ENCODE peak calls at places on chromosomes 4 and X, in five cellular contexts. E, A, Y, N and K are unnamed samples.

GRCh38 chrX:56995271-56995994 is at the start of gene SPIN3:
- DNase-seq in E (peak), A (peak), Y (peak), N (peak), K (no peak)

GRCh38 chr4:681736-682451 is 7.1 kb downstream of the SLC49A3 start:
- DNase-seq in E (peak), A (no peak), Y (no peak), N (peak), K (no peak)

GRCh38 chr4:25523405-25523804 is 132.2 kb upstream of the SLC34A2 start:
- DNase-seq in E (no peak), A (no peak), Y (no peak), N (no peak), K (no peak)

GRCh38 chrX:34918856-34919255 is 23.7 kb upstream of the FAM47B start:
- DNase-seq in E (no peak), A (peak), Y (peak), N (no peak), K (no peak)

GRCh38 chrX:113470166-113470565 is 629.5 kb upstream of the AMOT start:
- DNase-seq in E (no peak), A (no peak), Y (no peak), N (no peak), K (no peak)

GRCh38 chrX:45774961-45775360 is 574.3 kb upstream of the DIPK2B start:
- DNase-seq in E (no peak), A (peak), Y (peak), N (no peak), K (no peak)

GRCh38 chr4:119300072-119300387 is 21.9 kb downstream of the FABP2 start:
- DNase-seq in E (peak), A (peak), Y (peak), N (peak), K (no peak)

GRCh38 chr4:38495481-38495880 is 168.5 kb upstream of the KLF3 start:
- DNase-seq in E (no peak), A (no peak), Y (no peak), N (no peak), K (no peak)

GRCh38 chr4:57442834-57443291 is 332.7 kb upstream of the IGFBP7 start:
- DNase-seq in E (no peak), A (peak), Y (peak), N (no peak), K (no peak)

GRCh38 chr4:121072836-121073362 is 564 bp upstream of the NDNF start:
- DNase-seq in E (no peak), A (no peak), Y (peak), N (peak), K (no peak)

GRCh38 chr4:78876568-78877320 is 62.5 kb downstream of the PAQR3 start:
- DNase-seq in E (no peak), A (peak), Y (no peak), N (no peak), K (no peak)

GRCh38 chr4:95363966-95364365 is 184.8 kb downstream of the UNC5C start:
- DNase-seq in E (no peak), A (no peak), Y (peak), N (no peak), K (no peak)

GRCh38 chr4:5892321-5893012 is 419 bp downstream of the CRMP1 start:
- DNase-seq in E (no peak), A (no peak), Y (no peak), N (no peak), K (no peak)

GRCh38 chrX:119482041-119482440 is 13.8 kb downstream of the SLC25A5 start:
- DNase-seq in E (no peak), A (no peak), Y (no peak), N (no peak), K (no peak)

GRCh38 chrX:154436597-154437397 is at the start of gene GDI1:
- DNase-seq in E (no peak), A (peak), Y (no peak), N (peak), K (no peak)

GRCh38 chr4:68490826-68491457 is 43.7 kb downstream of the TMPRSS11E start:
- DNase-seq in E (no peak), A (peak), Y (no peak), N (no peak), K (no peak)

GRCh38 chr4:22842360-22842759 is 149.6 kb downstream of the GBA3 start:
- DNase-seq in E (no peak), A (no peak), Y (no peak), N (no peak), K (no peak)

GRCh38 chrX:9131066-9131465 is 97.1 kb upstream of the FAM9B start:
- DNase-seq in E (no peak), A (no peak), Y (no peak), N (no peak), K (no peak)

GRCh38 chr4:31613946-31614623 is 893.9 kb downstream of the PCDH7 start:
- DNase-seq in E (no peak), A (peak), Y (no peak), N (no peak), K (no peak)

GRCh38 chr4:8688041-8688907 is 95.7 kb downstream of the CPZ start:
- DNase-seq in E (no peak), A (no peak), Y (peak), N (peak), K (no peak)
- TF ChIP-seq CTCF in E (peak), A (no peak), Y (peak), N (peak), K (peak)

DNA sequence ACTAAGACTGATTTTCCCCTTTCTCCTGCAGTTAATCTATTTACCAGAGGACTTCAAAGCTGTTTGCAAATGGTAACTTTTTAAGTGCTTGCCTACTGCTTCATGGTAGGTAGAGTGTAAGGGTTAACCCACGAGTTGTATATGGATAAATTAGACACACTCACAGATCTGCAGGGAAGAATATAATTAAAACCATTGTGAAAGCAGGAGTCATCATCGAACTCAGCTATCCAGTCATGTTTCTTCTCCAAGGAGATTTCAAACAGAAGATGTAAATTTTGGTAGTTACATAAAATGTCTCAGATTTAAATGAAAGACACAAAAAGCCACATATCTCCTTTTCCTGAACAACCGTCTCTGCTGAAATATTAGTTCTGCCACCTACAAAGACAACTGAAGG is 549 bp upstream of the XG start:
- DNase-seq in E (no peak), A (no peak), Y (no peak), N (no peak), K (no peak)
- H3K4me3 ChIP-seq in E (no peak), A (no peak), Y (no peak), N (no peak), K (no peak)

GRCh38 chr4:86818845-86819244 is 30.3 kb downstream of the SLC10A6 start:
- DNase-seq in E (no peak), A (no peak), Y (peak), N (no peak), K (no peak)
- TF ChIP-seq CTCF in E (no peak), A (no peak), Y (no peak), N (no peak), K (no peak)

DNA sequence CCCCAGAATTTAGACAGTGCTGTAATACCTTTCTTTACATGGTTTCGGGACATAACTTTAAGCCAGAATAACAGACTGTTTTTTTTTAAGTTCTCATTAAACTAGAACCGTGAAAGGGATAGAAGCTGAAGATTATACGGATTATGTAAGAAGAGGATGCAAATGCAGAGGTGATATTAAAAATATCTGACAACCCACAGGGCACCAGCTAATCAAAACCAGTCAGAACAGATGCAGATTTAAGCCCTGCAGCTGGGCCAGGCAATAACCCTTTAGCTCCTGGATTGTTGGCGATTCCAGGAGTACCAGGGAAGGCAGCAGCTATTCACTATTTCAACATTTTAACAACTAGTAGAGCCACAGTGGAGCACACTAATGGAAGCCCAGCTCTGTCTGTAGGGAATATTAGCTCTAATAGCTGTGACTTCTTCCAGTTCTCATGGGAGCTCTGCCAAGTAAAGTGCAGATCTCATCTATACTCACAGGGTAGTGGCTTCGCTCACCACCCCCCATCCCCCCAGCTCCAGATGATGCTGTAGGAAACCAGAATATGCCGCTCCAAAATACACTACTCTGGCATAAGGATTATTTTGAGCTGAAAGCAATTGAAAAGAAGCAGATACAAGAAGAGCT is 13.9 kb downstream of the SCD5 start:
- DNase-seq in E (no peak), A (peak), Y (peak), N (no peak), K (no peak)
- H3K4me3 ChIP-seq in E (no peak), A (no peak), Y (peak), N (no peak), K (peak)

DNA sequence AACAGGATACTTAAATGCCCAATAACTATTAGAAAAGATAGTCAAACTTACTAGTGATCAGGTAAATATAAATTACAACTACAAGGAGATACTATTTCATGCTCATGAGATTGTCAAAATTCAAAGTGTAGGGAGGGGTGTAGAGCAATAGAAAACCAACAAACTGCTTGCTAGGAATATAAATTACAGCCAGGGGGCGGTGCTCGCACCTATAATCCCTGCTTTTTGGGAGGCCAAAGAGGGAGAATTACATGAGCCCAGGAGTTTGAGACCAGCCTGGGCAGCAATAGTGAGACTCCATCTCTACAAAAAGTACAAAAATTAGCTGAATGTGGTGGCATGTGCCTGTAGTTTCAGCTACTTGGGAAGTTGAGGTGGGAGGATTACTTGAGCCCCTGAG is 556.5 kb upstream of the NR3C2 start:
- DNase-seq in E (no peak), A (peak), Y (no peak), N (no peak), K (no peak)
- TF ChIP-seq CTCF in E (peak), A (peak), Y (no peak), N (no peak), K (peak)